ENCODE peak calls at places on chromosomes 5 and 9, in five cellular contexts. A is left lung, H is right lobe of liver, R is heart left ventricle, I is PC-3. O is an unnamed sample.

GRCh38 chr5:148984333-148984732 is 78.5 kb downstream of the SH3TC2 start:
- DNase-seq in R (no peak), H (no peak), A (no peak), I (peak), O (no peak)

GRCh38 chr9:18365651-18366050 is 108.3 kb upstream of the ADAMTSL1 start:
- DNase-seq in R (no peak), A (no peak), H (no peak), I (no peak), O (no peak)

GRCh38 chr5:17190242-17190778 is 27.1 kb upstream of the BASP1 start:
- DNase-seq in I (peak), A (no peak), R (peak), H (no peak), O (no peak)

GRCh38 chr9:15837079-15837679 is 284.3 kb downstream of the CCDC171 start:
- DNase-seq in A (no peak), R (no peak), I (peak), H (no peak), O (no peak)

GRCh38 chr9:35490910-35491465 is 1.1 kb downstream of the RUSC2 start:
- DNase-seq in R (no peak), I (no peak), H (no peak), A (no peak), O (no peak)

GRCh38 chr5:1542755-1543154 is 19.0 kb upstream of the LPCAT1 start:
- DNase-seq in A (peak), H (peak), I (peak), R (no peak), O (no peak)

GRCh38 chr9:77598510-77598909 is 49.6 kb downstream of the GNA14 start:
- DNase-seq in R (peak), I (no peak), A (no peak), H (no peak), O (peak)

GRCh38 chr5:173138707-173139106 is 5.6 kb upstream of the BNIP1 start:
- DNase-seq in A (no peak), R (no peak), I (no peak), H (no peak), O (no peak)

GRCh38 chr5:99449786-99450185 is 521.0 kb upstream of the CHD1 start:
- DNase-seq in R (no peak), H (no peak), A (no peak), I (no peak), O (no peak)

GRCh38 chr9:114274217-114274616 is 48.7 kb upstream of the ORM1 start:
- DNase-seq in H (peak), R (peak), A (no peak), I (no peak), O (no peak)

GRCh38 chr5:150138551-150139265 is 16.9 kb downstream of the PDGFRB start:
- DNase-seq in I (no peak), H (peak), A (no peak), R (peak), O (no peak)

GRCh38 chr5:61051267-61051666 is 106.3 kb downstream of the NDUFAF2 start:
- DNase-seq in H (no peak), R (no peak), A (no peak), I (peak), O (no peak)

DNA sequence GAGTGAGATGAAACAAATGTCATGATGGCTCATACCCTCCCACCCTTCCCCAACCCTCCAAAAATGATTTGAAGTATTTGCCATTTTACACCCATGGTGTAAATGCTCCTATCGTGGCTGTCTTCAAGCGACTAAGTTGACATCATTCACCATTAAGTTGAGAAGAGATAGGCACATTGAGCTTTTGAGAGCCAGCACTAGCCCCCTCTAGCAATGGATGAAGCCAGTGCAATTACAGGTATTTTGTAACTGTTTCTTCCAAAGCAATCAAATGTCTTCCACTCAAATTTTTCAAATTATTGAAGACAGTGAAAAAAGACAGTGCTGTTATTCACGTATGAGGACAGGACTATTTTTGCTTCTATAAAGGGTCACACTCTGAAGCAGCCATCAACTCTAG is 371.5 kb upstream of the KLF4 start:
- DNase-seq in R (no peak), A (no peak), H (no peak), I (no peak), O (no peak)
- TF ChIP-seq CTCF in R (no peak), A (no peak), H (no peak), I (no peak), O (no peak)

GRCh38 chr5:9249231-9249630 is 296.6 kb downstream of the SEMA5A start:
- DNase-seq in H (no peak), R (no peak), I (no peak), A (no peak), O (no peak)

DNA sequence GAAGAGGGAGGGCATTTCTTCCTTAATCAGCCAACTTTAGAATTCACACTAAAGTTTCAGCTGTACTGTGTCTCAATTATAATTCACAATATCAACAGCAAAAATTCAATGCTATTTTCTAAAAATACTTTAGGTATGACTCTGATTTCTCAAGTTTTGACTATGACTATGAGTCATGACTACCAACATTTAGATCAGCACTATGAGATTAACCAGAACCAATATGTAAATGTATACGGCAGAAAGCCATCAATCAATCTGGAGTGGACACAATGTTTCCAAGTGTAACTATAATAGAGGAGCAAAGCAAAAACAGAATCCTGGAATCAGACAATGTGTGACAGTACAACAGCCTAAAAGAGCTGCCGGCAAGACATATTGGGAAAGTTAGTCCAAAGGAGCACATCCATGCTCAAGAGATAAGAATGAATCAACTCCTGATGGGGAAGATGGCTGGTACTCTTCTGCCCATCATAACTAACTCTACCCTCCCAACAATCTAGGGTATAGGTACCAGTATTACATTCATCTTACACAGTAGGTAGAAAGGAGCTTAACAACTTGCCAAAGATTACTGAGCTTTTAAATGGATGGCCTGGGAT is 294.4 kb downstream of the SEMA5A start:
- DNase-seq in R (no peak), A (no peak), H (no peak), I (peak), O (no peak)
- H3K4me3 ChIP-seq in R (no peak), A (no peak), H (no peak), I (no peak), O (no peak)

GRCh38 chr5:95954716-95955115 is 6.9 kb downstream of the ELL2 start:
- DNase-seq in A (no peak), I (no peak), R (no peak), H (no peak), O (no peak)
- H3K27ac ChIP-seq in A (no peak), I (no peak), R (no peak), H (no peak), O (no peak)

GRCh38 chr9:131277673-131278420 is 1.5 kb upstream of the FAM78A start:
- DNase-seq in H (peak), I (peak), R (peak), A (peak), O (peak)

GRCh38 chr9:131278421-131279111 is 2.3 kb upstream of the FAM78A start:
- DNase-seq in A (no peak), I (no peak), H (no peak), R (peak), O (no peak)

GRCh38 chr9:131275332-131276106 is 791 bp downstream of the FAM78A start:
- DNase-seq in R (peak), I (no peak), H (no peak), A (no peak), O (no peak)

GRCh38 chr9:131276107-131276888 is at the start of gene FAM78A:
- DNase-seq in A (peak), H (no peak), R (peak), I (no peak), O (no peak)

GRCh38 chr9:131276891-131277672 is 772 bp upstream of the FAM78A start:
- DNase-seq in A (peak), H (no peak), R (peak), I (no peak), O (no peak)
- TF ChIP-seq CTCF in A (no peak), H (peak), R (no peak), I (no peak), O (no peak)

O was measured in pancreas.